ENCODE peak calls at places on chromosomes 4 and X, in four cellular contexts. Q is hepatocyte, K is OCI-LY7, G is AG04450. B is an unnamed sample.

GRCh38 chrX:153779891-153780677 is 757 bp upstream of the SRPK3 start:
- DNase-seq in G (no peak), K (no peak), Q (no peak), B (no peak)

GRCh38 chr4:183721207-183722081 is 62.4 kb downstream of the TRAPPC11 start:
- DNase-seq in K (no peak), Q (peak; percentile 45), G (no peak), B (no peak)

GRCh38 chrX:71053217-71053621 is 14.9 kb downstream of the SNX12 start:
- DNase-seq in G (no peak), K (no peak), Q (peak; percentile 11), B (no peak)

GRCh38 chr4:86927843-86928395 is 6.9 kb upstream of the AFF1 start:
- DNase-seq in G (peak; percentile 96), Q (peak; percentile 66), K (no peak), B (no peak)

GRCh38 chr4:3414421-3415279 is 27.1 kb upstream of the HGFAC start:
- DNase-seq in Q (no peak), G (no peak), K (no peak), B (peak; percentile 51)

GRCh38 chrX:48090123-48090522 is 18.7 kb upstream of the ZNF630 start:
- DNase-seq in K (no peak), G (no peak), Q (peak; percentile 11), B (no peak)

GRCh38 chrX:97399400-97399799 is 515.7 kb downstream of the RPA4 start:
- DNase-seq in K (no peak), Q (no peak), G (peak; percentile 39), B (no peak)

GRCh38 chrX:149365061-149365460 is 140.0 kb downstream of the IDS start:
- DNase-seq in K (no peak), G (no peak), Q (no peak), B (no peak)

GRCh38 chr4:47839259-47839658 is 1.4 kb upstream of the CORIN start:
- DNase-seq in K (peak; percentile 38), G (no peak), Q (peak; percentile 31), B (no peak)

GRCh38 chr4:147488551-147488950 is 7.7 kb downstream of the EDNRA start:
- DNase-seq in G (no peak), K (no peak), Q (no peak), B (no peak)

GRCh38 chr4:184961693-184962092 is 56.6 kb upstream of the HELT start:
- DNase-seq in G (no peak), Q (no peak), K (no peak), B (peak; percentile 19)

GRCh38 chrX:133959972-133960371 is 25.4 kb downstream of the GPC3 start:
- DNase-seq in G (no peak), K (no peak), Q (no peak), B (no peak)

GRCh38 chrX:72572248-72573157 is at the start of gene HDAC8:
- DNase-seq in G (peak; percentile 55), Q (peak; percentile 67), K (peak; percentile 79), B (peak; percentile 90)

GRCh38 chr4:116733368-116733767 is 352.0 kb downstream of the TRAM1L1 start:
- DNase-seq in K (no peak), G (no peak), Q (no peak), B (no peak)

GRCh38 chr4:108834167-108834566 is 71.3 kb upstream of the ETNPPL start:
- DNase-seq in G (peak; percentile 32), Q (no peak), K (no peak), B (peak; percentile 65)

GRCh38 chr4:54568184-54568583 is 89.6 kb upstream of the KIT start:
- DNase-seq in Q (no peak), G (peak; percentile 3), K (no peak), B (no peak)

GRCh38 chrX:150049647-150050046 is 111.4 kb upstream of the EOLA2 start:
- DNase-seq in G (peak; percentile 11), Q (no peak), K (no peak), B (no peak)

GRCh38 chr4:176539785-176540175 is 220.0 kb downstream of the SPCS3 start:
- DNase-seq in G (no peak), Q (no peak), K (no peak), B (no peak)

GRCh38 chr4:141576585-141577110 is 59.7 kb upstream of the IL15 start:
- DNase-seq in G (no peak), K (no peak), Q (no peak), B (no peak)
- H3K4me3 ChIP-seq in G (no peak overlapping the region), K (no peak overlapping the region), Q (no peak overlapping the region), B (no peak overlapping the region)

GRCh38 chr4:157075811-157076577 is at the start of gene GLRB:
- DNase-seq in K (no peak), G (no peak), Q (peak; percentile 71), B (peak; percentile 49)
- H3K4me3 ChIP-seq in K (no peak within 1 kb of the TSS), G (peak within 1 kb of the TSS; percentile 77), Q (peak within 1 kb of the TSS; percentile 85), B (peak within 1 kb of the TSS; percentile 89)

GRCh38 chrX:114037515-114037914 is 546.4 kb upstream of the HTR2C start:
- DNase-seq in Q (no peak), K (no peak), G (no peak), B (no peak)
- H3K4me3 ChIP-seq in Q (no peak overlapping the region), K (no peak overlapping the region), G (no peak overlapping the region), B (no peak overlapping the region)

DNA sequence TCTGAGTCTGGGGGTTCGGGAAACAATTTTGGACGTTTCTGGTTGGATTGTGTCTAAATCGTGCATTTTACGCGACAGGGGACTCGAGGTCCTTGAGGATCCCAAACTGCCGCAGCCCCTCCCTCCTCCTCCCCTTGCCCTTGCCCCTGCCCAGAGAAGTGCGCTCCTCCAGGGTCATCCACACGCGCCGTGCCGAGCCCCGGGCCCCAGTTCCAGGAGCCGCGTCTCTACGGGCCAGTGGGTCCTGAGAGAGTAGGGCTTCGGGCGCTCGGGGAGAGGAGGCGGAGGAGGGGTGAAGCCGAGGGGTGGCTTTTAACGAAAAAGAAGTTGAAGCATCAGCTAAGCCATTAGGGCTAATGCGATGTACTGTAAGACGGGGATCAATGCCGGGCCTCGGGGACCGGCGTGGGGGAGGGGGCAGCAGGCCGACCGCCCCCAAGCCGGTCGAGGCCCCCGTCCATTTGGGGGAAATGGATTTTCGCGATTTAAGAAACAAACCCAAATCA is 13.9 kb downstream of the HMX1 start:
- DNase-seq in G (no peak), K (no peak), Q (no peak), B (no peak)
- H3K4me3 ChIP-seq in G (no peak overlapping the region), K (no peak overlapping the region), Q (no peak overlapping the region), B (no peak overlapping the region)

GRCh38 chr4:112511294-112512118 is 4.5 kb downstream of the NEUROG2 start:
- DNase-seq in Q (no peak), K (no peak), G (no peak), B (no peak)

GRCh38 chr4:112514079-112514448 is 1.9 kb downstream of the NEUROG2 start:
- DNase-seq in G (no peak), Q (no peak), K (no peak), B (no peak)

GRCh38 chr4:112509243-112510190 is 6.5 kb downstream of the NEUROG2 start:
- DNase-seq in G (no peak), Q (no peak), K (no peak), B (no peak)

GRCh38 chr4:112510191-112510467 is 5.9 kb downstream of the NEUROG2 start:
- DNase-seq in K (no peak), G (no peak), Q (no peak), B (no peak)

GRCh38 chr4:112510468-112511293 is 5.3 kb downstream of the NEUROG2 start:
- DNase-seq in G (no peak), Q (no peak), K (no peak), B (no peak)
- H3K4me3 ChIP-seq in G (no peak overlapping the region), Q (no peak overlapping the region), K (no peak overlapping the region), B (no peak overlapping the region)

GRCh38 chrX:68432648-68433047 is 647 bp downstream of the OPHN1 start:
- DNase-seq in K (no peak), G (no peak), Q (peak; percentile 18), B (peak; percentile 17)
- H3K4me3 ChIP-seq in K (no peak overlapping the region), G (peak overlapping the region; percentile 67), Q (peak overlapping the region; percentile 47), B (peak overlapping the region; percentile 71)

DNA sequence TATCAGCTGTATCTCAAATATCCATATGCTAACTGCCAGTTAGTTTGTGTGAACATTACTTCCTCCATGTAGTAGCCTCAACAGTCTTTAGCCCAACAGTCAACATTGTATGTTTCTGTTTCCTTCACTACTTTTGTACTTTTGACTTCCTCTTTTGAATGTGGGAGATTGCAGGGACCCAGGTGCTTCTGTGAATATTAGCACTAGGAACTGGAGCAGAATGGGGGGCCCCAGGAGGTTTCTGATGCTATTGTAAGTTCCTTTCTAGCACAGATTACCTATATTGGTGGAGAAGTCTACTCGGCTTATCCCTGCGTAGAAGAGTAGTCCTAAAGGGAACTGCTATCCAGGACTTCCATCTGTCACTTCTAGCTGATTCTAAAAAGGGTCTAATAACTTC is 2.3 kb downstream of the PLAC8 start:
- DNase-seq in G (no peak), K (peak; percentile 88), Q (no peak), B (no peak)
- H3K4me3 ChIP-seq in G (no peak overlapping the region), K (no peak overlapping the region), Q (no peak overlapping the region), B (no peak overlapping the region)

DNA sequence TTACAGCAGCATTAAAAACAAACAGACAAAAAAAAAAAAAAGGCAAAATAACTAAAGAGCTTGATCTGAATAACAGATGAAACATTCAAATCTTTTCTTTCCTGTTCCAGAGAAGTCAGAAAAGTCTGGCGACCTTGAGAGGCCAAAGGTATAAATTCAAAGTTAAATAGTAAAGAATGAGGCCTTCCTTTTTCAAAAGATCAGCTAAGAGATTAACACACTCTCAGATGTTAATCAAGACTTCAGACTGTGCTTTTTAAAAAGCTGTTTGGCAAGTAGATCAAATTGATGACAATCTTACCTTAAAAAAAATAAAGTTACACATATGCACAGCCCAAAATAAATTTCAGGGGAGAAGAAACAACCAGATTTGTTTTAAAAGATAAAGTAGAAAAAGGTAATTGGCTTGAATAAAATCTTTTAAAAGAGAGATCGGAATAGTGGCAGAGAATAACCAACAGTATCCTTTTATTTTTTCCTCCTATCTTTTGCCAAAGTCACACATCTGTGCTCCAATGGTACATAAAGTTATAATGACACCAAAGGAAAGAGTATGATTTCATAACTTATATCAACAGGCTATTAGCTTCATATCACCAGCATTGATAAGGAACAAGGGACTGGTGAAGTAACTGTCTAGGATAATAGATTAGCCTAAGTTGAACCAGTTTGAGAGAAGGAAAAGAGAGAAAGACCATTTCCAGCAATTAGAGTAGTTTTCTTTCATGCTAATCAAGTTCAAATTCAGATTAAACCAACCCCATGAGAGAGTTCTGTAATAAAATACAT is 70.4 kb downstream of the METTL14 start:
- DNase-seq in K (no peak), Q (no peak), G (no peak), B (no peak)
- H3K4me3 ChIP-seq in K (no peak overlapping the region), Q (no peak overlapping the region), G (no peak overlapping the region), B (no peak overlapping the region)